ENCODE peak calls at places on chromosomes 16 and 17, in four cellular contexts. One of them, this sample, is unnamed.

GRCh38 chr17:77644981-77645380 is 313.5 kb upstream of the TNRC6C start:
- DNase-seq in AG08396: no peak
- DNase-seq in activated naive CD4-positive, alpha-beta T cell: no peak
- DNase-seq in skeletal muscle cell: no peak
- DNase-seq in this sample: no peak

GRCh38 chr16:28905800-28906372 is 19.2 kb downstream of the RABEP2 start:
- DNase-seq in AG08396: no peak
- DNase-seq in skeletal muscle cell: no peak
- DNase-seq in activated naive CD4-positive, alpha-beta T cell: no peak
- DNase-seq in this sample: no peak

GRCh38 chr16:84324439-84325262 is 30.0 kb downstream of the WFDC1 start:
- DNase-seq in AG08396: peak; percentile 33
- DNase-seq in activated naive CD4-positive, alpha-beta T cell: no peak
- DNase-seq in skeletal muscle cell: peak; percentile 0
- DNase-seq in this sample: no peak

GRCh38 chr17:36183001-36183810 is 6.8 kb upstream of the TBC1D3B start:
- DNase-seq in activated naive CD4-positive, alpha-beta T cell: no peak
- DNase-seq in AG08396: peak; percentile 93
- DNase-seq in skeletal muscle cell: no peak
- DNase-seq in this sample: peak; percentile 17

GRCh38 chr17:4920351-4921048 is 11.6 kb upstream of the GP1BA start:
- DNase-seq in activated naive CD4-positive, alpha-beta T cell: no peak
- DNase-seq in skeletal muscle cell: peak; percentile 49
- DNase-seq in AG08396: no peak
- DNase-seq in this sample: no peak

GRCh38 chr17:68383443-68384321 is 73.6 kb downstream of the WIPI1 start:
- DNase-seq in AG08396: peak; percentile 61
- DNase-seq in activated naive CD4-positive, alpha-beta T cell: no peak
- DNase-seq in skeletal muscle cell: peak; percentile 66
- DNase-seq in this sample: no peak

GRCh38 chr17:36947922-36948716 is 635 bp upstream of the AATF start:
- DNase-seq in activated naive CD4-positive, alpha-beta T cell: no peak
- DNase-seq in AG08396: no peak
- DNase-seq in skeletal muscle cell: no peak
- DNase-seq in this sample: peak; percentile 70

GRCh38 chr17:41527076-41528023 is 758 bp downstream of the KRT19 start:
- DNase-seq in AG08396: no peak
- DNase-seq in activated naive CD4-positive, alpha-beta T cell: no peak
- DNase-seq in skeletal muscle cell: no peak
- DNase-seq in this sample: peak; percentile 29

GRCh38 chr16:2458887-2459646 is 842 bp upstream of the TEDC2 start:
- DNase-seq in skeletal muscle cell: no peak
- DNase-seq in activated naive CD4-positive, alpha-beta T cell: no peak
- DNase-seq in AG08396: no peak
- DNase-seq in this sample: no peak

GRCh38 chr17:39679521-39680192 is 8.2 kb downstream of the PGAP3 start:
- DNase-seq in activated naive CD4-positive, alpha-beta T cell: no peak
- DNase-seq in AG08396: no peak
- DNase-seq in skeletal muscle cell: no peak
- DNase-seq in this sample: no peak

GRCh38 chr17:59357219-59357699 is 25.8 kb downstream of the YPEL2 start:
- DNase-seq in skeletal muscle cell: no peak
- DNase-seq in activated naive CD4-positive, alpha-beta T cell: no peak
- DNase-seq in AG08396: no peak
- DNase-seq in this sample: no peak

GRCh38 chr17:17001874-17002520 is 30.1 kb upstream of the TNFRSF13B start:
- DNase-seq in skeletal muscle cell: no peak
- DNase-seq in activated naive CD4-positive, alpha-beta T cell: peak; percentile 46
- DNase-seq in AG08396: peak; percentile 87
- DNase-seq in this sample: peak; percentile 71

GRCh38 chr17:7846765-7847661 is 7.9 kb upstream of the TMEM88 start:
- DNase-seq in skeletal muscle cell: no peak
- DNase-seq in AG08396: no peak
- DNase-seq in activated naive CD4-positive, alpha-beta T cell: no peak
- DNase-seq in this sample: no peak

GRCh38 chr16:49281843-49282642 is 405 bp upstream of the CBLN1 start:
- DNase-seq in AG08396: peak; percentile 57
- DNase-seq in skeletal muscle cell: no peak
- DNase-seq in activated naive CD4-positive, alpha-beta T cell: no peak
- DNase-seq in this sample: peak; percentile 91